ENCODE peak calls at places on chromosomes 13 and 19, in four cellular contexts. One of them, this sample, is unnamed.

GRCh38 chr19:54137913-54138776 is 583 bp downstream of the CNOT3 start:
- DNase-seq in H1: no peak
- DNase-seq in HepG2: no peak
- DNase-seq in GM12878: no peak
- DNase-seq in this sample: peak; percentile 77

GRCh38 chr13:98313938-98314292 is 136.8 kb upstream of the RNF113B start:
- DNase-seq in HepG2: no peak
- DNase-seq in H1: no peak
- DNase-seq in GM12878: no peak
- DNase-seq in this sample: peak; percentile 1

GRCh38 chr19:15101479-15102082 is 5.6 kb upstream of the SYDE1 start:
- DNase-seq in HepG2: peak; percentile 52
- DNase-seq in H1: no peak
- DNase-seq in GM12878: no peak
- DNase-seq in this sample: peak; percentile 53

GRCh38 chr13:24709186-24709913 is 29.1 kb downstream of the ATP12A start:
- DNase-seq in HepG2: no peak
- DNase-seq in GM12878: no peak
- DNase-seq in H1: no peak
- DNase-seq in this sample: no peak

GRCh38 chr13:51453959-51454703 is 1.3 kb upstream of the INTS6 start:
- DNase-seq in GM12878: no peak
- DNase-seq in H1: no peak
- DNase-seq in HepG2: no peak
- DNase-seq in this sample: peak; percentile 46

GRCh38 chr19:16376649-16377048 is 52.0 kb downstream of the KLF2 start:
- DNase-seq in HepG2: no peak
- DNase-seq in H1: no peak
- DNase-seq in GM12878: no peak
- DNase-seq in this sample: peak; percentile 49

GRCh38 chr13:83372786-83373185 is 509.5 kb downstream of the SLITRK1 start:
- DNase-seq in GM12878: no peak
- DNase-seq in HepG2: no peak
- DNase-seq in H1: no peak
- DNase-seq in this sample: no peak

GRCh38 chr19:42529248-42529764 is 1.0 kb upstream of the CEACAM1 start:
- DNase-seq in HepG2: peak; percentile 78
- DNase-seq in H1: peak; percentile 49
- DNase-seq in GM12878: no peak
- DNase-seq in this sample: peak; percentile 78

GRCh38 chr19:6241680-6242079 is 38.1 kb downstream of the MLLT1 start:
- DNase-seq in GM12878: no peak
- DNase-seq in HepG2: peak; percentile 88
- DNase-seq in H1: no peak
- DNase-seq in this sample: no peak

GRCh38 chr19:9622531-9622930 is 1.5 kb upstream of the ZNF561 start:
- DNase-seq in H1: no peak
- DNase-seq in GM12878: no peak
- DNase-seq in HepG2: no peak
- DNase-seq in this sample: no peak

GRCh38 chr19:33404506-33404905 is 31.0 kb downstream of the CEBPG start:
- DNase-seq in GM12878: no peak
- DNase-seq in H1: no peak
- DNase-seq in HepG2: no peak
- DNase-seq in this sample: no peak

GRCh38 chr13:55230570-55230908 is 1910.2 kb upstream of the PRR20A start:
- DNase-seq in HepG2: no peak
- DNase-seq in H1: no peak
- DNase-seq in GM12878: no peak
- DNase-seq in this sample: no peak

GRCh38 chr13:49869514-49869913 is 66.6 kb downstream of the SPRYD7 start:
- DNase-seq in HepG2: peak; percentile 53
- DNase-seq in H1: peak; percentile 23
- DNase-seq in GM12878: no peak
- DNase-seq in this sample: peak; percentile 14

GRCh38 chr19:30878456-30878855 is 470.8 kb downstream of the TSHZ3 start:
- DNase-seq in GM12878: no peak
- DNase-seq in H1: no peak
- DNase-seq in HepG2: no peak
- DNase-seq in this sample: no peak

GRCh38 chr13:101576452-101576851 is 124.0 kb downstream of the ITGBL1 start:
- DNase-seq in GM12878: no peak
- DNase-seq in H1: no peak
- DNase-seq in HepG2: peak; percentile 46
- DNase-seq in this sample: no peak

GRCh38 chr19:18418034-18418724 is 1.0 kb upstream of the SSBP4 start:
- DNase-seq in GM12878: no peak
- DNase-seq in HepG2: no peak
- DNase-seq in H1: no peak
- DNase-seq in this sample: peak; percentile 74

GRCh38 chr19:9952276-9952675 is 16.0 kb upstream of the OLFM2 start:
- DNase-seq in H1: no peak
- DNase-seq in HepG2: no peak
- DNase-seq in GM12878: no peak
- DNase-seq in this sample: no peak

GRCh38 chr13:72456486-72456885 is 270.9 kb downstream of the MZT1 start:
- DNase-seq in GM12878: no peak
- DNase-seq in H1: no peak
- DNase-seq in HepG2: no peak
- DNase-seq in this sample: no peak

GRCh38 chr19:3656073-3656746 is 29.6 kb upstream of the CACTIN start:
- DNase-seq in GM12878: no peak
- DNase-seq in HepG2: no peak
- DNase-seq in H1: no peak
- DNase-seq in this sample: no peak

GRCh38 chr19:39080431-39080830 is 3.7 kb upstream of the ACP7 start:
- DNase-seq in H1: no peak
- DNase-seq in GM12878: no peak
- DNase-seq in HepG2: no peak
- DNase-seq in this sample: no peak

GRCh38 chr19:14425696-14426138 is 6.6 kb upstream of the DDX39A start:
- DNase-seq in HepG2: no peak
- DNase-seq in H1: no peak
- DNase-seq in GM12878: no peak
- DNase-seq in this sample: peak; percentile 49

GRCh38 chr13:101982903-101983302 is 418.9 kb downstream of the FGF14 start:
- DNase-seq in H1: no peak
- DNase-seq in HepG2: no peak
- DNase-seq in GM12878: no peak
- DNase-seq in this sample: no peak

GRCh38 chr19:29927944-29928669 is 13.9 kb upstream of the URI1 start:
- DNase-seq in H1: no peak
- DNase-seq in GM12878: peak; percentile 46
- DNase-seq in HepG2: peak; percentile 58
- DNase-seq in this sample: no peak

GRCh38 chr13:46544208-46544607 is 8.8 kb upstream of the LRCH1 start:
- DNase-seq in HepG2: no peak
- DNase-seq in GM12878: peak; percentile 51
- DNase-seq in H1: no peak
- DNase-seq in this sample: no peak

GRCh38 chr13:103325675-103326074 is 259.5 kb upstream of the SLC10A2 start:
- DNase-seq in GM12878: no peak
- DNase-seq in HepG2: no peak
- DNase-seq in H1: no peak
- DNase-seq in this sample: no peak

GRCh38 chr13:50123862-50124535 is 108.8 kb downstream of the KCNRG start:
- DNase-seq in H1: peak; percentile 78
- DNase-seq in GM12878: no peak
- DNase-seq in HepG2: peak; percentile 90
- DNase-seq in this sample: peak; percentile 88

GRCh38 chr13:85509512-85509911 is 289.7 kb downstream of the SLITRK6 start:
- DNase-seq in HepG2: no peak
- DNase-seq in H1: no peak
- DNase-seq in GM12878: no peak
- DNase-seq in this sample: no peak

GRCh38 chr13:37736040-37736439 is 133.5 kb downstream of the TRPC4 start:
- DNase-seq in GM12878: no peak
- DNase-seq in HepG2: no peak
- DNase-seq in H1: no peak
- DNase-seq in this sample: no peak
- TF ChIP-seq BRCA1 in GM12878: no peak
- TF ChIP-seq BRCA1 in HepG2: no peak
- TF ChIP-seq BRCA1 in H1: no peak
- TF ChIP-seq BRCA1 in this sample: no peak

GRCh38 chr19:47719047-47719885 is 6.0 kb downstream of the EHD2 start:
- DNase-seq in GM12878: no peak
- DNase-seq in H1: no peak
- DNase-seq in HepG2: peak; percentile 44
- DNase-seq in this sample: no peak

GRCh38 chr19:47720669-47721068 is 7.4 kb downstream of the EHD2 start:
- DNase-seq in HepG2: no peak
- DNase-seq in H1: no peak
- DNase-seq in GM12878: no peak
- DNase-seq in this sample: no peak

GRCh38 chr19:47726467-47726866 is 13.2 kb downstream of the EHD2 start:
- DNase-seq in HepG2: no peak
- DNase-seq in H1: no peak
- DNase-seq in GM12878: no peak
- DNase-seq in this sample: no peak

GRCh38 chr19:47725759-47726401 is 12.7 kb downstream of the EHD2 start:
- DNase-seq in HepG2: no peak
- DNase-seq in GM12878: no peak
- DNase-seq in H1: no peak
- DNase-seq in this sample: no peak

GRCh38 chr19:47723573-47723923 is 10.3 kb downstream of the EHD2 start:
- DNase-seq in HepG2: peak; percentile 63
- DNase-seq in GM12878: no peak
- DNase-seq in H1: no peak
- DNase-seq in this sample: no peak
- TF ChIP-seq BRCA1 in HepG2: no peak
- TF ChIP-seq BRCA1 in GM12878: no peak
- TF ChIP-seq BRCA1 in H1: no peak
- TF ChIP-seq BRCA1 in this sample: no peak

DNA sequence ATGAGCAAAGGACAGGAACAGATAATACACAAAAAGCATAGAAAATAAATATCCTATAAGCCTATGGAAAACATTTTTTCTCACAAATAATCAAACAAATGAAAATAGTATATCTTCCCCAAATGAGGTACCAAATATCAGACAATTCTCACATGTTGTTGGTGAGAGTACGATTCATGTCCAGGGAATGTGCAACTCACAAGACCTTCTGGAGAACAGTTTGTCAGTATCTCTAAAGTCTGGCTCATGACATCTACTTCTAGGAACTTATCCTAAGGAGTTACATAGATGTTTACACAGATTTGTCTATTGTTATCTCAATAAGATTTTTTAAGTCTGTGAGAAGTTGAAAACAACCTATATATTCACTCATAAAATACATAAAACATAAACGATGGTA is 80.3 kb upstream of the ARHGEF7 start:
- DNase-seq in H1: no peak
- DNase-seq in GM12878: no peak
- DNase-seq in HepG2: no peak
- DNase-seq in this sample: no peak
- TF ChIP-seq BRCA1 in H1: no peak
- TF ChIP-seq BRCA1 in GM12878: no peak
- TF ChIP-seq BRCA1 in HepG2: no peak
- TF ChIP-seq BRCA1 in this sample: no peak

DNA sequence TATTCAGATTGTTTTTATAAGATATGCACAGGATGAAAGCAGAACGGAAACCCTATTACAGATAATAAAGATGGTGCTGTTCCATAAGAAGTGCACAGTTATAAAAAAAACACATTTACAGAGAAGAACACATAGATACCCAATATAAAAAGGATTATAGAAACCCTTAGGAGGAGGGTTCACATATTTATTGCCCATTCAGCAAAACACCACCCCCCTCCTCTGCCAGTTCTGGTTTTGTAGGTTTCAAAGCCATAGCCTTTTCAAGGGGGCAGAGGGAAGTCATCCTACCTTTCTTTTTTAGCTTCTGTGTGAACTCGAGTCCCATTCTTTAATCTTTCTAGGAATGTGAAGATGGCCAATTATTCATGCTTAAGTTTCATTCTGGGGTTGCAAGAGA is 511.2 kb downstream of the GPC5 start:
- DNase-seq in H1: no peak
- DNase-seq in GM12878: no peak
- DNase-seq in HepG2: no peak
- DNase-seq in this sample: no peak
- TF ChIP-seq BRCA1 in H1: no peak
- TF ChIP-seq BRCA1 in GM12878: no peak
- TF ChIP-seq BRCA1 in HepG2: no peak
- TF ChIP-seq BRCA1 in this sample: no peak

GRCh38 chr13:26998265-26998664 is 173.3 kb downstream of the USP12 start:
- DNase-seq in H1: no peak
- DNase-seq in GM12878: no peak
- DNase-seq in HepG2: no peak
- DNase-seq in this sample: no peak

GRCh38 chr13:26995159-26995558 is 176.5 kb downstream of the USP12 start:
- DNase-seq in H1: no peak
- DNase-seq in HepG2: no peak
- DNase-seq in GM12878: no peak
- DNase-seq in this sample: no peak

GRCh38 chr13:26993780-26994179 is 177.8 kb downstream of the USP12 start:
- DNase-seq in H1: no peak
- DNase-seq in HepG2: no peak
- DNase-seq in GM12878: no peak
- DNase-seq in this sample: no peak

GRCh38 chr13:26999499-26999898 is 172.1 kb downstream of the USP12 start:
- DNase-seq in HepG2: no peak
- DNase-seq in H1: no peak
- DNase-seq in GM12878: no peak
- DNase-seq in this sample: no peak

DNA sequence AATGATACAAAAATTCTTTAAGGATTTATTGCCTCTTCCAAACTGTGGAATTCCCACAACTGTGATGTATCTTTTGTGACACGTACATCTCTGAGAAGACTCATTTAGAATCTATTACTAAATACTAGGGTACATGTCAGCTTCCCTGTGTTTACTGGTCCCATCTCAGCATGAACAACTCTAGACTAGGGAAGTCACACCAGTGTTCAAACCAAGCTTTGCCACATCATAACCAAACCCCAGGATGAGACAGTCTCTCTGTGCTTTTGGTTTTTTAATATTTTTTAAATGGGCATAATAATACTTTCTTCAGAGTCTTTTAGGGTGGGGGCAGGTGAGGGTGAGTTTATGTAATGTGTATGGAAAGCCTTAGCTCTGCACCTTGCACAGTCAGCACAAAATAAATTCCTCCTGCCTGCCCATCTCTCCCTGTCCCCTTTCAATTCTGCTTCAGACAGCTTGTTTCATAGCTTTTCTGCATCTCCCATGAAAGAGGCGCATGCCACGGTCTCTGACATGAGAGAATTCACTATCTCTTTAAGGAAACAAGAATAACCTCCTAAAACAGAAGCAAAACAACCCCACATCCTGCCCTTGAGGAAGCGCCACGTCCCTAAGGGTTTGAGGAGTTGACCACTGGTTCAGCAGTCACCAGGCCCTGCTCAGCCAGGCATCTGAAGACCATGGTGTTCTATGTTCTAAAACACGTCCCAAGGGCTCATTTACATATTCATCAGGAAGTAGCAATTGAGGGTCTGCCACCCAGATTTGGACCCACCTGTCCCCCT is 174.5 kb downstream of the USP12 start:
- DNase-seq in HepG2: no peak
- DNase-seq in GM12878: peak; percentile 77
- DNase-seq in H1: no peak
- DNase-seq in this sample: no peak
- TF ChIP-seq BRCA1 in HepG2: no peak
- TF ChIP-seq BRCA1 in GM12878: no peak
- TF ChIP-seq BRCA1 in H1: no peak
- TF ChIP-seq BRCA1 in this sample: no peak

This sample was measured in K562.